ENCODE peak calls at places on chromosomes 16 and 17, in seven cellular contexts. K is neuronal stem cell, A is aorta, M is AG04450, J is heart left ventricle, D is psoas muscle, T is GM23248. X is an unnamed sample.

GRCh38 chr16:90020838-90021382 is 1.7 kb upstream of the DBNDD1 start:
- DNase-seq in K (no peak), A (no peak), J (no peak), T (peak; percentile 37), D (no peak), M (peak; percentile 15), X (peak; percentile 78)

GRCh38 chr16:48576927-48577326 is 33.1 kb downstream of the N4BP1 start:
- DNase-seq in J (no peak), A (no peak), K (no peak), M (no peak), T (peak; percentile 50), D (no peak), X (no peak)

GRCh38 chr17:70369296-70369855 is 200.0 kb downstream of the KCNJ2 start:
- DNase-seq in K (no peak), A (no peak), D (no peak), M (no peak), J (no peak), T (no peak), X (no peak)

GRCh38 chr16:78504391-78504945 is 405.0 kb downstream of the WWOX start:
- DNase-seq in D (peak; percentile 35), A (no peak), J (no peak), M (no peak), K (no peak), T (peak; percentile 39), X (peak; percentile 39)

GRCh38 chr17:18950944-18951905 is 740 bp upstream of the SLC5A10 start:
- DNase-seq in D (no peak), A (no peak), J (no peak), T (peak; percentile 43), M (no peak), K (no peak), X (no peak)

GRCh38 chr16:28003923-28004322 is 59.6 kb downstream of the GSG1L start:
- DNase-seq in D (no peak), T (no peak), A (no peak), M (no peak), K (no peak), J (no peak), X (no peak)

GRCh38 chr17:67054011-67054591 is 9.7 kb downstream of the CACNG1 start:
- DNase-seq in D (no peak), M (no peak), J (no peak), A (no peak), T (no peak), K (no peak), X (no peak)

GRCh38 chr16:57516773-57517172 is 19.6 kb downstream of the CCDC102A start:
- DNase-seq in J (no peak), A (no peak), K (no peak), M (no peak), D (no peak), T (no peak), X (no peak)

GRCh38 chr16:568401-569258 is 1.1 kb upstream of the PIGQ start:
- DNase-seq in T (no peak), M (no peak), A (no peak), K (no peak), D (no peak), J (no peak), X (no peak)

GRCh38 chr16:3656491-3657468 is 2.3 kb downstream of the DNASE1 start:
- DNase-seq in J (no peak), A (no peak), M (no peak), D (no peak), K (no peak), T (peak; percentile 12), X (no peak)

GRCh38 chr17:31588512-31588911 is 197.0 kb downstream of the RAB11FIP4 start:
- DNase-seq in A (peak; percentile 29), T (no peak), D (no peak), M (no peak), K (no peak), J (no peak), X (no peak)

GRCh38 chr16:29804455-29805231 is 1.7 kb upstream of the MAZ start:
- DNase-seq in D (peak; percentile 35), T (peak; percentile 71), J (peak; percentile 67), A (peak; percentile 60), M (no peak), K (no peak), X (no peak)

GRCh38 chr17:50834126-50834785 is 1.1 kb upstream of the WFIKKN2 start:
- DNase-seq in J (no peak), D (no peak), M (no peak), A (no peak), T (no peak), K (no peak), X (no peak)

GRCh38 chr17:22694362-22695227 is 1002.3 kb downstream of the KCNJ18 start:
- DNase-seq in T (no peak), J (no peak), M (no peak), A (no peak), D (no peak), K (no peak), X (peak; percentile 27)

GRCh38 chr17:1755993-1756306 is 5.9 kb upstream of the SERPINF1 start:
- DNase-seq in K (no peak), D (no peak), T (no peak), M (no peak), A (no peak), J (no peak), X (no peak)

GRCh38 chr16:59053911-59054310 is 319.8 kb upstream of the GOT2 start:
- DNase-seq in K (no peak), J (no peak), A (no peak), M (no peak), T (no peak), D (no peak), X (no peak)

DNA sequence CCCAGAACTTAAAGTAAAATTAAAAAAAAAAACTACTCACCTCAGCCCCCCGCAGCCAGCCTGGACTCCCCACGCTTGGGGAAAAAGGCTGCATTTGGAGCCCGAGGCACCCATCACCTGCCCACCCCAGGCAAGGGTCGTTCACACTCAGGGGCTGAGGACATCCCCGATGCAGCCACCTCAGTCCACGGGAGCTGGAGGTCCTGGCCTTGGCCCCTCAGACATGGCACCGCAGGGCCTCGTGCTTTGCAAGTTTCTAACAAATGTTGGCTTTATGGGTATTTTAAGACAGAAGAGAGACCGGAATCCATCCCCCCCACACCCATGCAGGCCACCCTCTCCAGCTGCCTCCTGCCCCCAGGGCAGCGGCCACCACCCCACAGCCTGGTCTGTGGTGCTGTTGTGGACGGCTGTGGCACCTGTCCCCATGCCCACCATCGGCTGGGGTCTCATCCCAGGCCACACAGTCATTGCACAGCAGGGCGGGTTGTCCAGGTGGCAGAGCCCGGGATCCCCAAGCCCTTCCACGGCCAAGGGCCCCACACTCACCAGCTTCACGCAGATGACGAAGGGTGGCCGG is 116.4 kb upstream of the ZNF750 start:
- DNase-seq in A (no peak), M (no peak), T (no peak), K (no peak), D (peak; percentile 9), J (no peak), X (no peak)
- H3K9me3 ChIP-seq in A (peaks cover 3% of the 10 kb centered on the region), M (peaks cover 41% of the 10 kb centered on the region), T (no peaks in the 10 kb centered on the region), K (peaks cover 33% of the 10 kb centered on the region), D (no peaks in the 10 kb centered on the region), J (no peaks in the 10 kb centered on the region), X (peaks cover 29% of the 10 kb centered on the region)

DNA sequence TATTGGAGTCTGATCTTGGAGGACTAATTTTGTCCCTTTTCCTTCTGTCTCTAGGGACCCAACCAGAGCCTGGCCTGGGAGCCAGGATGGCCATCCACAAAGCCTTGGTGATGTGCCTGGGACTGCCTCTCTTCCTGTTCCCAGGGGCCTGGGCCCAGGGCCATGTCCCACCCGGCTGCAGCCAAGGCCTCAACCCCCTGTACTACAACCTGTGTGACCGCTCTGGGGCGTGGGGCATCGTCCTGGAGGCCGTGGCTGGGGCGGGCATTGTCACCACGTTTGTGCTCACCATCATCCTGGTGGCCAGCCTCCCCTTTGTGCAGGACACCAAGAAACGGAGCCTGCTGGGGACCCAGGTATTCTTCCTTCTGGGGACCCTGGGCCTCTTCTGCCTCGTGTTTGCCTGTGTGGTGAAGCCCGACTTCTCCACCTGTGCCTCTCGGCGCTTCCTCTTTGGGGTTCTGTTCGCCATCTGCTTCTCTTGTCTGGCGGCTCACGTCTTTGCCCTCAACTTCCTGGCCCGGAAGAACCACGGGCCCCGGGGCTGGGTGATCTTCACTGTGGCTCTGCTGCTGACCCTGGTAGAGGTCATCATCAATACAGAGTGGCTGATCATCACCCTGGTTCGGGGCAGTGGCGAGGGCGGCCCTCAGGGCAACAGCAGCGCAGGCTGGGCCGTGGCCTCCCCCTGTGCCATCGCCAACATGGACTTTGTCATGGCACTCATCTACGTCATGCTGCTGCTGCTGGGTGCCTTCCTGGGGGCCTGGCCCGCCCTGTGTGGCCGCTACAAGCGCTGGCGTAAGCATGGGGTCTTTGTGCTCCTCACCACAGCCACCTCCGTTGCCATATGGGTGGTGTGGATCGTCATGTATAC is 8.0 kb downstream of the GPRC5C start:
- DNase-seq in A (no peak), J (no peak), K (no peak), T (no peak), M (no peak), D (no peak), X (no peak)
- H3K27ac ChIP-seq in A (no peak overlapping the region), J (no peak overlapping the region), K (no peak overlapping the region), T (no peak overlapping the region), M (no peak overlapping the region), D (peak overlapping the region; percentile 27), X (no peak overlapping the region)

DNA sequence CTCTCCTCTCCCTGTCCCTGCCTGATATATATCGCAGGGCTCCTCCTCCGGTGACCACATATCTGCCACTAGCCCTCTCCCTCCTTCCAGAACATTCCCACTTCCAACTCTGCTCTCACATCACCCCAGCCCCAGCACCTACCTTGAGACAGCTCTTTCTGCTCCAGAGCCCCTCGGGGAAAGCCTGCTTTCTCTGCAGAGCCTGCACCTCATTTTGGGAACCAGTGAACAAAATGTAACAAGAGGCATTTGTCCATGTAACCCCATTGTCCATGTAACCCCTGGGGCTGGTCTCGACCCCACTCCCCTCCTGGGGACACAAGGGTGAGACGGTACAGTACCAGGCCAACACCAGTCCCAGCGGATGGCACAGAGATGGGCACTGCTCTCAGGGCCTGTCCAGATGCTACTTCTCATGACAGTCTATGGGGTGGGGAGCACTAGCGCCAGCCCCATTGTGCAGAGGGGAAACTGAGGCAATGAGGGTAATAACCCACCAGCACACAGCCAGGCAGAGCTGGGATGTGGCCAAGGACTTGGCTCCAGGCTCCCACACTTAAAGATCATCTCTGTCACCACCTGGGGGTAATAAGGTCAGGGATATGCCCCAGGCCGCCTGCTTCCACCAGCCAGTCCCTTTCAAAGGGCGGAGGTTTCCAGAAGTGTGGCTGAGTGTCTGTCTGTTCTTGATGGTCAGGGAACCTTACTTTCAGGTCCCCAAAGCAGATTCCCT is 42.8 kb downstream of the TBC1D16 start:
- DNase-seq in J (no peak), T (peak; percentile 35), D (no peak), A (no peak), K (no peak), M (no peak), X (no peak)
- H3K4me3 ChIP-seq in J (no peak overlapping the region), T (peak overlapping the region; percentile 47), D (no peak overlapping the region), A (no peak overlapping the region), K (no peak overlapping the region), M (peak overlapping the region; percentile 44), X (peak overlapping the region; percentile 58)

GRCh38 chr16:79993810-79994209 is 393.3 kb upstream of the MAF start:
- DNase-seq in D (no peak), A (no peak), K (no peak), T (peak; percentile 27), M (no peak), J (no peak), X (no peak)

GRCh38 chr16:79994413-79994812 is 393.9 kb upstream of the MAF start:
- DNase-seq in T (no peak), D (no peak), J (no peak), K (no peak), A (no peak), M (no peak), X (no peak)

GRCh38 chr16:79988721-79989220 is 388.2 kb upstream of the MAF start:
- DNase-seq in T (no peak), J (no peak), A (no peak), M (no peak), D (no peak), K (no peak), X (no peak)

GRCh38 chr16:79995315-79995714 is 394.8 kb upstream of the MAF start:
- DNase-seq in M (no peak), J (no peak), T (no peak), D (no peak), K (no peak), A (no peak), X (no peak)

GRCh38 chr16:79991918-79992317 is 391.4 kb upstream of the MAF start:
- DNase-seq in M (no peak), J (no peak), K (no peak), D (no peak), A (no peak), T (no peak), X (no peak)
- H3K9me3 ChIP-seq in M (no peaks in the 10 kb centered on the region), J (no peaks in the 10 kb centered on the region), K (no peaks in the 10 kb centered on the region), D (no peaks in the 10 kb centered on the region), A (no peaks in the 10 kb centered on the region), T (no peaks in the 10 kb centered on the region), X (no peaks in the 10 kb centered on the region)

X was measured in SJCRH30.